ENCODE peak calls at places on chromosomes 13 and 19, in ten cellular contexts. L is AG10803; Q is CD8-positive, alpha-beta memory T cell; K is CD8-positive, alpha-beta T cell; I is HAP-1; B is pulmonary artery endothelial cell; Y is CD4-positive, alpha-beta T cell; P is ACHN; U is GM12865; N is amniotic stem cell. M is an unnamed sample.

GRCh38 chr19:48006762-48007161 is 12.3 kb downstream of the ELSPBP1 start:
- DNase-seq in B (no peak), P (no peak), U (peak; percentile 24), Y (no peak), I (peak; percentile 25), L (no peak), N (no peak), K (no peak), Q (no peak), M (no peak)

GRCh38 chr13:78610381-78610883 is 7.1 kb upstream of the POU4F1 start:
- DNase-seq in I (no peak), B (no peak), L (peak; percentile 15), K (no peak), Y (no peak), P (no peak), N (no peak), U (no peak), Q (no peak), M (no peak)

GRCh38 chr13:26629260-26629659 is 71.8 kb downstream of the WASF3 start:
- DNase-seq in U (no peak), Y (no peak), L (peak; percentile 3), Q (no peak), K (no peak), I (no peak), P (no peak), N (no peak), B (no peak), M (no peak)

GRCh38 chr19:16180611-16181010 is 4.6 kb upstream of the FAM32A start:
- DNase-seq in B (no peak), N (peak; percentile 67), Y (no peak), K (no peak), L (peak; percentile 88), P (peak; percentile 31), U (no peak), I (no peak), Q (no peak), M (no peak)

GRCh38 chr13:20043207-20043925 is 84.8 kb downstream of the ZMYM2 start:
- DNase-seq in B (no peak), L (no peak), I (no peak), U (no peak), K (no peak), Y (no peak), P (no peak), N (no peak), Q (no peak), M (no peak)

GRCh38 chr13:48873598-48873997 is 102.1 kb upstream of the FNDC3A start:
- DNase-seq in I (peak; percentile 21), N (peak; percentile 31), U (no peak), P (no peak), L (no peak), B (no peak), Y (no peak), Q (no peak), K (no peak), M (no peak)

GRCh38 chr13:113209336-113209879 is at the start of gene CUL4A:
- DNase-seq in K (peak; percentile 56), L (peak; percentile 73), Y (peak; percentile 57), U (peak; percentile 81), I (peak; percentile 89), P (peak; percentile 71), B (no peak), N (peak; percentile 65), Q (peak; percentile 58), M (peak; percentile 40)

GRCh38 chr19:55472463-55472862 is 4.0 kb upstream of the ZNF628 start:
- DNase-seq in N (no peak), B (no peak), Y (no peak), I (no peak), Q (no peak), L (peak; percentile 86), P (peak; percentile 88), K (no peak), U (no peak), M (no peak)

GRCh38 chr13:62294210-62294609 is 878.6 kb upstream of the PCDH20 start:
- DNase-seq in I (no peak), K (no peak), U (no peak), L (no peak), Q (no peak), B (no peak), N (no peak), P (no peak), Y (no peak), M (no peak)

GRCh38 chr13:83232626-83233025 is 649.6 kb downstream of the SLITRK1 start:
- DNase-seq in I (no peak), U (no peak), Y (no peak), L (peak; percentile 17), N (no peak), B (no peak), Q (no peak), K (no peak), P (no peak), M (no peak)

GRCh38 chr19:13063461-13064091 is 39.1 kb downstream of the LYL1 start:
- DNase-seq in B (no peak), Y (no peak), U (no peak), L (no peak), Q (no peak), P (no peak), N (no peak), K (no peak), I (no peak), M (no peak)

GRCh38 chr13:27607125-27607524 is 13.2 kb downstream of the LNX2 start:
- DNase-seq in K (no peak), L (peak; percentile 67), Y (no peak), I (no peak), Q (no peak), B (peak; percentile 56), U (no peak), N (peak; percentile 29), P (peak; percentile 73), M (no peak)

GRCh38 chr19:11191273-11191755 is 6.0 kb downstream of the KANK2 start:
- DNase-seq in I (peak; percentile 65), Y (no peak), B (no peak), Q (no peak), L (peak; percentile 61), K (no peak), P (no peak), N (peak; percentile 41), U (peak; percentile 50), M (no peak)

GRCh38 chr19:1269478-1270167 is 491 bp downstream of the CIRBP start:
- DNase-seq in N (peak; percentile 59), I (peak; percentile 90), Y (peak; percentile 89), B (no peak), P (peak; percentile 81), K (peak; percentile 84), Q (peak; percentile 86), U (peak; percentile 92), L (peak; percentile 91), M (peak; percentile 77)

GRCh38 chr13:112074139-112074710 is 7.3 kb downstream of the SOX1 start:
- DNase-seq in Y (no peak), U (no peak), L (no peak), Q (no peak), N (no peak), B (no peak), P (no peak), I (no peak), K (no peak), M (no peak)

GRCh38 chr19:51256053-51256682 is 5.3 kb downstream of the SIGLECL1 start:
- DNase-seq in U (peak; percentile 12), L (no peak), P (no peak), Y (no peak), I (no peak), B (no peak), K (no peak), N (no peak), Q (no peak), M (no peak)

GRCh38 chr19:50739841-50740426 is 16.8 kb downstream of the CLEC11A start:
- DNase-seq in Q (no peak), B (no peak), K (no peak), L (no peak), Y (no peak), I (peak; percentile 36), U (no peak), P (no peak), N (no peak), M (no peak)

M was measured in T-helper 2 cell.